ENCODE peak calls at places on chromosome 13, in nine cellular contexts. One of them, this sample, is unnamed.

GRCh38 chr13:96214804-96215445 is 125.0 kb downstream of the HS6ST3 start:
- DNase-seq in RWPE2: no peak
- DNase-seq in adrenal gland: no peak
- DNase-seq in ovary: no peak
- DNase-seq in mesenchymal stem cell: no peak
- DNase-seq in HCT116: no peak
- DNase-seq in OCI-LY7: no peak
- DNase-seq in caudate nucleus: no peak
- DNase-seq in CD8-positive, alpha-beta memory T cell: no peak
- DNase-seq in this sample: no peak

GRCh38 chr13:34913040-34913439 is 29.0 kb upstream of the NBEA start:
- DNase-seq in mesenchymal stem cell: no peak
- DNase-seq in HCT116: no peak
- DNase-seq in CD8-positive, alpha-beta memory T cell: no peak
- DNase-seq in RWPE2: no peak
- DNase-seq in adrenal gland: no peak
- DNase-seq in caudate nucleus: no peak
- DNase-seq in ovary: no peak
- DNase-seq in OCI-LY7: no peak
- DNase-seq in this sample: no peak

GRCh38 chr13:106967391-106967790 is 399.5 kb upstream of the ARGLU1 start:
- DNase-seq in caudate nucleus: no peak
- DNase-seq in CD8-positive, alpha-beta memory T cell: no peak
- DNase-seq in OCI-LY7: no peak
- DNase-seq in ovary: no peak
- DNase-seq in RWPE2: no peak
- DNase-seq in adrenal gland: no peak
- DNase-seq in mesenchymal stem cell: no peak
- DNase-seq in HCT116: no peak
- DNase-seq in this sample: no peak

GRCh38 chr13:97395437-97396136 is 38.4 kb upstream of the RAP2A start:
- DNase-seq in HCT116: no peak
- DNase-seq in OCI-LY7: no peak
- DNase-seq in caudate nucleus: no peak
- DNase-seq in RWPE2: no peak
- DNase-seq in CD8-positive, alpha-beta memory T cell: no peak
- DNase-seq in adrenal gland: no peak
- DNase-seq in mesenchymal stem cell: peak
- DNase-seq in ovary: no peak
- DNase-seq in this sample: no peak

GRCh38 chr13:91661692-91662490 is 263.5 kb downstream of the GPC5 start:
- DNase-seq in OCI-LY7: no peak
- DNase-seq in HCT116: no peak
- DNase-seq in CD8-positive, alpha-beta memory T cell: no peak
- DNase-seq in ovary: no peak
- DNase-seq in caudate nucleus: no peak
- DNase-seq in adrenal gland: no peak
- DNase-seq in RWPE2: no peak
- DNase-seq in mesenchymal stem cell: no peak
- DNase-seq in this sample: no peak

GRCh38 chr13:91498298-91498697 is 99.9 kb downstream of the GPC5 start:
- DNase-seq in CD8-positive, alpha-beta memory T cell: no peak
- DNase-seq in ovary: no peak
- DNase-seq in RWPE2: no peak
- DNase-seq in HCT116: no peak
- DNase-seq in mesenchymal stem cell: no peak
- DNase-seq in adrenal gland: no peak
- DNase-seq in caudate nucleus: no peak
- DNase-seq in OCI-LY7: no peak
- DNase-seq in this sample: no peak

GRCh38 chr13:82833928-82834327 is 1048.3 kb downstream of the SLITRK1 start:
- DNase-seq in CD8-positive, alpha-beta memory T cell: no peak
- DNase-seq in caudate nucleus: no peak
- DNase-seq in OCI-LY7: no peak
- DNase-seq in ovary: no peak
- DNase-seq in adrenal gland: no peak
- DNase-seq in mesenchymal stem cell: peak
- DNase-seq in RWPE2: no peak
- DNase-seq in HCT116: no peak
- DNase-seq in this sample: no peak

GRCh38 chr13:44402902-44403719 is 29.5 kb downstream of the SERP2 start:
- DNase-seq in mesenchymal stem cell: no peak
- DNase-seq in CD8-positive, alpha-beta memory T cell: no peak
- DNase-seq in HCT116: no peak
- DNase-seq in adrenal gland: no peak
- DNase-seq in ovary: no peak
- DNase-seq in caudate nucleus: no peak
- DNase-seq in RWPE2: no peak
- DNase-seq in OCI-LY7: no peak
- DNase-seq in this sample: no peak

GRCh38 chr13:61728468-61728867 is 312.8 kb upstream of the PCDH20 start:
- DNase-seq in caudate nucleus: no peak
- DNase-seq in adrenal gland: no peak
- DNase-seq in mesenchymal stem cell: peak
- DNase-seq in RWPE2: no peak
- DNase-seq in ovary: no peak
- DNase-seq in HCT116: no peak
- DNase-seq in CD8-positive, alpha-beta memory T cell: no peak
- DNase-seq in OCI-LY7: no peak
- DNase-seq in this sample: no peak

GRCh38 chr13:46716821-46717220 is 80.1 kb downstream of the ESD start:
- DNase-seq in CD8-positive, alpha-beta memory T cell: no peak
- DNase-seq in HCT116: no peak
- DNase-seq in OCI-LY7: no peak
- DNase-seq in mesenchymal stem cell: peak
- DNase-seq in ovary: no peak
- DNase-seq in caudate nucleus: no peak
- DNase-seq in adrenal gland: no peak
- DNase-seq in RWPE2: no peak
- DNase-seq in this sample: no peak

GRCh38 chr13:42153371-42153770 is 104.9 kb downstream of the DGKH start:
- DNase-seq in adrenal gland: no peak
- DNase-seq in mesenchymal stem cell: no peak
- DNase-seq in ovary: no peak
- DNase-seq in CD8-positive, alpha-beta memory T cell: no peak
- DNase-seq in OCI-LY7: no peak
- DNase-seq in RWPE2: no peak
- DNase-seq in HCT116: no peak
- DNase-seq in caudate nucleus: no peak
- DNase-seq in this sample: no peak

GRCh38 chr13:93199856-93200255 is 26.8 kb upstream of the GPC6 start:
- DNase-seq in RWPE2: no peak
- DNase-seq in HCT116: no peak
- DNase-seq in mesenchymal stem cell: no peak
- DNase-seq in ovary: no peak
- DNase-seq in adrenal gland: no peak
- DNase-seq in caudate nucleus: no peak
- DNase-seq in OCI-LY7: no peak
- DNase-seq in CD8-positive, alpha-beta memory T cell: no peak
- DNase-seq in this sample: no peak

GRCh38 chr13:113105032-113105993 is at the start of gene F7:
- DNase-seq in HCT116: no peak
- DNase-seq in ovary: no peak
- DNase-seq in caudate nucleus: no peak
- DNase-seq in CD8-positive, alpha-beta memory T cell: no peak
- DNase-seq in adrenal gland: no peak
- DNase-seq in OCI-LY7: no peak
- DNase-seq in RWPE2: no peak
- DNase-seq in mesenchymal stem cell: no peak
- DNase-seq in this sample: no peak

GRCh38 chr13:112181336-112182051 is 114.5 kb downstream of the SOX1 start:
- DNase-seq in ovary: no peak
- DNase-seq in mesenchymal stem cell: no peak
- DNase-seq in OCI-LY7: no peak
- DNase-seq in HCT116: no peak
- DNase-seq in CD8-positive, alpha-beta memory T cell: no peak
- DNase-seq in adrenal gland: peak
- DNase-seq in caudate nucleus: no peak
- DNase-seq in RWPE2: peak
- DNase-seq in this sample: no peak

GRCh38 chr13:28527629-28528028 is 32.7 kb upstream of the FLT1 start:
- DNase-seq in mesenchymal stem cell: no peak
- DNase-seq in ovary: no peak
- DNase-seq in CD8-positive, alpha-beta memory T cell: no peak
- DNase-seq in HCT116: no peak
- DNase-seq in RWPE2: no peak
- DNase-seq in OCI-LY7: peak
- DNase-seq in adrenal gland: no peak
- DNase-seq in caudate nucleus: no peak
- DNase-seq in this sample: no peak

GRCh38 chr13:75636339-75637095 is 387 bp downstream of the LMO7 start:
- DNase-seq in caudate nucleus: no peak
- DNase-seq in CD8-positive, alpha-beta memory T cell: peak
- DNase-seq in OCI-LY7: peak
- DNase-seq in mesenchymal stem cell: peak
- DNase-seq in adrenal gland: no peak
- DNase-seq in HCT116: no peak
- DNase-seq in ovary: peak
- DNase-seq in RWPE2: no peak
- DNase-seq in this sample: peak

GRCh38 chr13:75643693-75644092 is 7.6 kb downstream of the LMO7 start:
- DNase-seq in caudate nucleus: no peak
- DNase-seq in OCI-LY7: no peak
- DNase-seq in HCT116: no peak
- DNase-seq in CD8-positive, alpha-beta memory T cell: no peak
- DNase-seq in mesenchymal stem cell: no peak
- DNase-seq in RWPE2: no peak
- DNase-seq in ovary: no peak
- DNase-seq in adrenal gland: no peak
- DNase-seq in this sample: no peak

GRCh38 chr13:37429976-37430375 is 168.6 kb downstream of the POSTN start:
- DNase-seq in mesenchymal stem cell: peak
- DNase-seq in caudate nucleus: no peak
- DNase-seq in RWPE2: no peak
- DNase-seq in CD8-positive, alpha-beta memory T cell: no peak
- DNase-seq in adrenal gland: no peak
- DNase-seq in HCT116: no peak
- DNase-seq in ovary: no peak
- DNase-seq in OCI-LY7: no peak
- DNase-seq in this sample: no peak

GRCh38 chr13:110089815-110090214 is 217.1 kb downstream of the COL4A1 start:
- DNase-seq in adrenal gland: no peak
- DNase-seq in HCT116: no peak
- DNase-seq in ovary: no peak
- DNase-seq in OCI-LY7: no peak
- DNase-seq in CD8-positive, alpha-beta memory T cell: no peak
- DNase-seq in RWPE2: no peak
- DNase-seq in caudate nucleus: no peak
- DNase-seq in mesenchymal stem cell: no peak
- DNase-seq in this sample: no peak
- H3K27ac ChIP-seq in adrenal gland: no peak
- H3K27ac ChIP-seq in HCT116: no peak
- H3K27ac ChIP-seq in ovary: no peak
- H3K27ac ChIP-seq in OCI-LY7: no peak
- H3K27ac ChIP-seq in CD8-positive, alpha-beta memory T cell: no peak
- H3K27ac ChIP-seq in RWPE2: no peak
- H3K27ac ChIP-seq in caudate nucleus: no peak
- H3K27ac ChIP-seq in mesenchymal stem cell: no peak
- H3K27ac ChIP-seq in this sample: no peak

DNA sequence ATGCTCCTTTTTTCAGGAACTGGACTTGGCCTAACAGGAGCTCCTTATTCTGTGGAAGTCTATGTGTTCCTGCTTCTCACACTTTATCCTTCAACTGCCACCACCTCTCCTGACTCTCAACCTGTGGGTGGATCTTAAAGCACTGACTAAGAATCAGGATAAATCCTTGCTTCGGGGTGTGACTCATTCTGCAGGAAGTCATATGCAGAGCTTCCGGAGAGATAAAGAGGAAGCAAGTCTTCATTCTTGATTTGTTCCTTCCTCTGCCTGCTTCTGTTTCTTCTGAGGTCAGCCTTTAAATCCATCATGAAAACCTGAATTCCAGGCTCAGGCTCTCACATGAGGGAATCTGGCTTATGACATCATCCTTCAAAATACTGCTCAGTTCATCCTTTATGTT is 137.1 kb upstream of the ATXN8OS start:
- DNase-seq in RWPE2: no peak
- DNase-seq in adrenal gland: no peak
- DNase-seq in mesenchymal stem cell: peak
- DNase-seq in HCT116: no peak
- DNase-seq in ovary: no peak
- DNase-seq in OCI-LY7: no peak
- DNase-seq in caudate nucleus: no peak
- DNase-seq in CD8-positive, alpha-beta memory T cell: no peak
- DNase-seq in this sample: no peak
- H3K27ac ChIP-seq in RWPE2: no peak
- H3K27ac ChIP-seq in adrenal gland: no peak
- H3K27ac ChIP-seq in mesenchymal stem cell: no peak
- H3K27ac ChIP-seq in HCT116: no peak
- H3K27ac ChIP-seq in ovary: no peak
- H3K27ac ChIP-seq in OCI-LY7: no peak
- H3K27ac ChIP-seq in caudate nucleus: no peak
- H3K27ac ChIP-seq in CD8-positive, alpha-beta memory T cell: no peak
- H3K27ac ChIP-seq in this sample: no peak

GRCh38 chr13:99145461-99145860 is 55.2 kb upstream of the UBAC2 start:
- DNase-seq in OCI-LY7: no peak
- DNase-seq in CD8-positive, alpha-beta memory T cell: no peak
- DNase-seq in RWPE2: no peak
- DNase-seq in HCT116: no peak
- DNase-seq in adrenal gland: peak
- DNase-seq in caudate nucleus: no peak
- DNase-seq in ovary: no peak
- DNase-seq in mesenchymal stem cell: no peak
- DNase-seq in this sample: no peak
- H3K27ac ChIP-seq in OCI-LY7: no peak
- H3K27ac ChIP-seq in CD8-positive, alpha-beta memory T cell: no peak
- H3K27ac ChIP-seq in RWPE2: no peak
- H3K27ac ChIP-seq in HCT116: no peak
- H3K27ac ChIP-seq in adrenal gland: no peak
- H3K27ac ChIP-seq in caudate nucleus: no peak
- H3K27ac ChIP-seq in ovary: no peak
- H3K27ac ChIP-seq in mesenchymal stem cell: no peak
- H3K27ac ChIP-seq in this sample: no peak

GRCh38 chr13:50679321-50679720 is 164.2 kb downstream of the DLEU7 start:
- DNase-seq in adrenal gland: no peak
- DNase-seq in CD8-positive, alpha-beta memory T cell: no peak
- DNase-seq in RWPE2: no peak
- DNase-seq in OCI-LY7: no peak
- DNase-seq in ovary: no peak
- DNase-seq in mesenchymal stem cell: no peak
- DNase-seq in HCT116: no peak
- DNase-seq in caudate nucleus: no peak
- DNase-seq in this sample: no peak

GRCh38 chr13:50677687-50678463 is 165.6 kb downstream of the DLEU7 start:
- DNase-seq in HCT116: no peak
- DNase-seq in OCI-LY7: no peak
- DNase-seq in mesenchymal stem cell: no peak
- DNase-seq in RWPE2: no peak
- DNase-seq in ovary: no peak
- DNase-seq in adrenal gland: no peak
- DNase-seq in caudate nucleus: peak
- DNase-seq in CD8-positive, alpha-beta memory T cell: no peak
- DNase-seq in this sample: no peak

GRCh38 chr13:50676602-50677001 is 166.9 kb downstream of the DLEU7 start:
- DNase-seq in adrenal gland: peak
- DNase-seq in caudate nucleus: no peak
- DNase-seq in OCI-LY7: peak
- DNase-seq in mesenchymal stem cell: peak
- DNase-seq in ovary: no peak
- DNase-seq in RWPE2: no peak
- DNase-seq in CD8-positive, alpha-beta memory T cell: no peak
- DNase-seq in HCT116: no peak
- DNase-seq in this sample: no peak

GRCh38 chr13:50682002-50682401 is 161.5 kb downstream of the DLEU7 start:
- DNase-seq in RWPE2: no peak
- DNase-seq in OCI-LY7: no peak
- DNase-seq in HCT116: no peak
- DNase-seq in adrenal gland: no peak
- DNase-seq in caudate nucleus: no peak
- DNase-seq in CD8-positive, alpha-beta memory T cell: no peak
- DNase-seq in ovary: no peak
- DNase-seq in mesenchymal stem cell: no peak
- DNase-seq in this sample: no peak

GRCh38 chr13:50678464-50679162 is 164.9 kb downstream of the DLEU7 start:
- DNase-seq in mesenchymal stem cell: peak
- DNase-seq in OCI-LY7: no peak
- DNase-seq in adrenal gland: no peak
- DNase-seq in RWPE2: no peak
- DNase-seq in ovary: no peak
- DNase-seq in CD8-positive, alpha-beta memory T cell: no peak
- DNase-seq in HCT116: peak
- DNase-seq in caudate nucleus: no peak
- DNase-seq in this sample: no peak
- H3K27ac ChIP-seq in mesenchymal stem cell: no peak
- H3K27ac ChIP-seq in OCI-LY7: no peak
- H3K27ac ChIP-seq in adrenal gland: no peak
- H3K27ac ChIP-seq in RWPE2: peak
- H3K27ac ChIP-seq in ovary: no peak
- H3K27ac ChIP-seq in CD8-positive, alpha-beta memory T cell: no peak
- H3K27ac ChIP-seq in HCT116: no peak
- H3K27ac ChIP-seq in caudate nucleus: peak
- H3K27ac ChIP-seq in this sample: no peak

This sample was measured in CD4-positive, alpha-beta T cell.